ENCODE peak calls at places on chromosomes 2 and 18, in four cellular contexts. W is prostate gland, V is H1, N is GM12892. H is an unnamed sample.

GRCh38 chr2:31413876-31414550 is 529 bp downstream of the XDH start:
- DNase-seq in W (no peak), V (no peak), N (no peak), H (no peak)

GRCh38 chr2:136957044-136957443 is 191.7 kb downstream of the THSD7B start:
- DNase-seq in W (no peak), V (no peak), N (no peak), H (no peak)

GRCh38 chr2:126874961-126875360 is 23.7 kb upstream of the TEX51 start:
- DNase-seq in W (no peak), V (no peak), N (no peak), H (no peak)

GRCh38 chr2:45432406-45432805 is 178.7 kb downstream of the SRBD1 start:
- DNase-seq in W (no peak), V (no peak), N (no peak), H (no peak)

GRCh38 chr2:177392373-177393246 is at the start of gene AGPS:
- DNase-seq in W (peak), V (peak), N (peak), H (peak)

GRCh38 chr2:143231257-143231650 is 102.0 kb downstream of the ARHGAP15 start:
- DNase-seq in W (no peak), V (no peak), N (no peak), H (no peak)

GRCh38 chr2:166127217-166128155 is at the start of gene SCN1A:
- DNase-seq in W (no peak), V (no peak), N (no peak), H (no peak)

GRCh38 chr18:63850010-63850409 is 37.5 kb upstream of the SERPINB2 start:
- DNase-seq in W (peak), V (no peak), N (no peak), H (no peak)

GRCh38 chr2:131092409-131093065 is 723 bp downstream of the FAM168B start:
- DNase-seq in W (no peak), V (no peak), N (no peak), H (no peak)

GRCh38 chr2:131094655-131095281 is 1.5 kb upstream of the FAM168B start:
- DNase-seq in W (no peak), V (no peak), N (no peak), H (no peak)

GRCh38 chr2:131093066-131093842 is at the start of gene FAM168B:
- DNase-seq in W (peak), V (peak), N (peak), H (peak)
- TF ChIP-seq POLR2A in W (peak), V (peak), N (peak), H (peak)

DNA sequence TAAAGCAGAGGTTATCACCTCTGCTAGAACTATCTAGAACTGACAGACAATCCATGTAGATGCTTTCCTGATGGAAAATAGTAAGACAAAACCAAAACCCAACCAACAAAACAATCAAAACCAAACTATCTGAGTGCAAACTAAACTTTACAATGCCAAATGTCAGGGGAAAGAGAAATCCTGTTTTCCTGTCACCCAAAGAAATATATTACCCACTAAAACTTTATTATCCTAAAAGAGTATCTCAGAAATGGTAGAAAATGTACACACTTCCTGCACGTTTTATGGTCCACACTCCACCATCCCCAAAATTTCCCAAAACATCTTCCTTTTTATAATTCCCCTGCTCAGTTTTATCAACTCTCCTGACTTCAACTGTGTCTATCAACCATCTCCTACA is 29.9 kb downstream of the SP3 start:
- DNase-seq in W (no peak), V (no peak), N (no peak), H (no peak)
- TF ChIP-seq POLR2A in W (no peak), V (no peak), N (no peak), H (no peak)

DNA sequence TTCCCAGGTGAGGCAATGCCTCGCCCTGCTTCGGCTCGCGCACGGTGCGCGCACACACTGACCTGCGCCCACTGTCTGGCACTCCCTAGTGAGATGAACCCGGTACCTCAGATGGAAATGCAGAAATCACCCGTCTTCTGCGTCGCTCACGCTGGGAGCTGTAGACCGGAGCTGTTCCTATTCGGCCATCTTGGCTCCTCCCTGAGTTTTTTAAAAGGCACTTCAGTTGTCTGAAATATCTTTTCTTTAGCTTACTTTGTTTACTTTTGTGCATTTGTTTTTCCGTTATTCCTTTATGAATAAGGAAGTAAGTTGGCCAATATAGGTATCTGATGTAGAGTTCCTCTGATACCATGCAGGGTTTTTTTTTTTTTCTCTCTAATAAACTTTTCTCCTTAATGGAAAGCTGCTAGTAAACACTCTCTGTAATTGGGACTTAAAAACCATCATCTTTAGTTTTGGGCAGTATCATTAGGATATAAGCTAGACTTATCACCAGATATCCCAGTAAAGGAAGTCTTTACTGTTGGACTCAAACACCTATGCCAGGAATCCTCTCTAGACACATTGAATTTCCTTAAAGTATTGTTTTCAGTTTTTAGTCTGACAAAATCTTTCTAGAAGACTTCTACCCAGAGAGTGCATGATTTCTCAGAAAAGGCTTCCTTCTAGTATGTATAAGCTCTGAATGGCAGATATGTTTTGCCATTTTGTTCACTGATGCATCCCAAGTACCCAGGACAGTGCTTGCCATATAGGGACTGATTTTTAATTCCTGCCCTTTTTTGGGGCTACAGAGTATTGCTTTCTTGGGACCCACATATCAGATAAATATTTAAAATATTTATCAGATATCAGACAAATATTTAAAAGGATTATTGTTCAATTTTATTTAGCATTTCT is 35.8 kb upstream of the DYSF start:
- DNase-seq in W (no peak), V (no peak), N (no peak), H (no peak)
- TF ChIP-seq POLR2A in W (no peak), V (peak), N (no peak), H (no peak)

DNA sequence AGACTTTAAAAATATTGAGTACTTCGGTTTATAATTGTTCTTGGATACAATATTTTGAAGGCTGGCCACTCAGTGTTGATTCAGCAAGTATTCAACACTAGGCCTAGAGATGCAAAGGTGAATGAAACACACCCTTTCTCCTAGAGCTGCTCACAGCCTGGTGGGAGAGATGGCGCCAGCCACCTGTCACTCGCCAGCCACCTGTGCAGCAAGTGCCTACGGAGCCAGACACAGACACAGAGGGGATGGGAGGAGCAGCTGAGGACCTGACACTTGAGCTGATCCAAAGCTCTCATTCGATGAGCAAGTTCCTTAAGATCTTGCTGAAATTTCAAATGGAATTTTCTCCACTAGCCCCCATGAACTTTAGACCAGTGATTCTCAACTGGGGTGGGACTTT is 151.1 kb upstream of the RIOK3 start:
- DNase-seq in W (no peak), V (no peak), N (no peak), H (no peak)
- TF ChIP-seq POLR2A in W (no peak), V (no peak), N (no peak), H (no peak)

GRCh38 chr2:112585873-112586477 is 1.6 kb downstream of the CHCHD5 start:
- DNase-seq in W (no peak), V (no peak), N (no peak), H (no peak)

GRCh38 chr2:112583497-112584133 is 794 bp upstream of the CHCHD5 start:
- DNase-seq in W (peak), V (no peak), N (no peak), H (no peak)

GRCh38 chr2:112585400-112585799 is 991 bp downstream of the CHCHD5 start:
- DNase-seq in W (no peak), V (no peak), N (no peak), H (no peak)

GRCh38 chr2:112584891-112585250 is 462 bp downstream of the CHCHD5 start:
- DNase-seq in W (no peak), V (no peak), N (no peak), H (no peak)

DNA sequence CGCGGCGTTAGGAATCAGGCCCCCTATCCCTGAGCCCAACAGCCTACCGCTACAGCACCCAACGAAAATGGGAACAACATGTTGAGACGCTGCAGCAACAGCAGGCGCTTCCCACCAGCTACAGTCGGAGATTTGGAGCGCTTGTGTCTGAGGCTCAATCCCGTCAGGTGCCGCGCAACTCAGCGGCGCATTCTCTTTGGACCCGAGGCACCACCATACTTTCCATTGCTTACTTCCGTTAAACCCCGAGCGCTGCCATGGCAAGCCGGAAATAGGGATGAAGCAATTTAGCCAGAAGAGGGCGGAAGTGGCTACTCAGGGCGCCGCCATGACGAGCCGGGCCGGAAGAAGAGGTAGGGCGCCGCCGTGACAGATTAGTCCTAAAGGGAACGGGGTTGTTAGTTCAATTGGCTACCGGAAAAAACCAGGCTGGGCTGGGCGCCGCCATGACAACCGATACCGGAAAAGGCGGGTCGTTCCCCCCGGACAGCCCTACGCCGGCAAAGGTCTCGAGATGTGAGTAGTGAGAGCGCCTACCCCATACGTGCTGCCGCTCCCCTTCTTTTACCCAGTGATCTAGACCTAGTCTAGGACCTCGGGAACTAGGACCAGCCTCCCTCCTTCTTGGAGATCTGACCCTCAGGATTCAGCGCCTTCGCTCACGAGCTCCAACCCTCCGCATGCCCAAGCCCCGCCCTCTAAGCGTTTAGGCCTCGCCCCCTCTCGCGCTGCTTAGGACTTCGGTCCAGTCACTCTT is at the start of gene CHCHD5:
- DNase-seq in W (peak), V (peak), N (peak), H (peak)
- TF ChIP-seq POLR2A in W (peak), V (peak), N (peak), H (peak)

GRCh38 chr2:17752892-17753802 is 463 bp downstream of the SMC6 start:
- DNase-seq in W (peak), V (no peak), N (peak), H (peak)
- TF ChIP-seq POLR2A in W (peak), V (peak), N (peak), H (peak)

GRCh38 chr2:10447300-10448207 is 573 bp downstream of the ODC1 start:
- DNase-seq in W (peak), V (peak), N (no peak), H (peak)

GRCh38 chr2:10448646-10449480 is 736 bp upstream of the ODC1 start:
- DNase-seq in W (peak), V (peak), N (peak), H (peak)

GRCh38 chr2:10449481-10449831 is 1.3 kb upstream of the ODC1 start:
- DNase-seq in W (no peak), V (no peak), N (no peak), H (no peak)

GRCh38 chr2:10446631-10447030 is 1.5 kb downstream of the ODC1 start:
- DNase-seq in W (no peak), V (no peak), N (no peak), H (no peak)

GRCh38 chr2:10448208-10448645 is at the start of gene ODC1:
- DNase-seq in W (peak), V (no peak), N (no peak), H (peak)
- TF ChIP-seq POLR2A in W (peak), V (peak), N (peak), H (peak)

GRCh38 chr2:190533968-190534309 is 583 bp downstream of the NEMP2 start:
- DNase-seq in W (no peak), V (no peak), N (no peak), H (peak)
- TF ChIP-seq POLR2A in W (no peak), V (no peak), N (no peak), H (no peak)